ENCODE peak calls at places on chromosomes 4 and X, in ten cellular contexts. P is AG04449; I is CD8-positive, alpha-beta T cell; Z is Peyer's patch; M is epithelial cell of esophagus; J is mesothelial cell of epicardium; C is neural crest cell; H is HCT116; K is progenitor cell of endocrine pancreas; F is fibroblast of lung. D is an unnamed sample.

GRCh38 chr4:90127223-90127705 is at the start of gene CCSER1:
- DNase-seq in P (no peak), I (peak), Z (peak), M (peak), J (peak), C (peak), H (peak), K (peak), F (peak), D (peak)

GRCh38 chrX:106286053-106286650 is 118.0 kb downstream of the PWWP3B start:
- DNase-seq in P (no peak), I (no peak), Z (no peak), M (peak), J (no peak), C (no peak), H (peak), K (no peak), F (no peak), D (peak)

GRCh38 chr4:23957465-23957864 is 67.6 kb upstream of the PPARGC1A start:
- DNase-seq in P (no peak), I (no peak), Z (no peak), M (no peak), J (no peak), C (no peak), H (no peak), K (no peak), F (no peak), D (no peak)

GRCh38 chr4:60822986-60823385 is 377.1 kb upstream of the ADGRL3 start:
- DNase-seq in P (no peak), I (no peak), Z (no peak), M (no peak), J (no peak), C (no peak), H (no peak), K (no peak), F (no peak), D (no peak)

GRCh38 chr4:15420642-15421041 is 7.2 kb upstream of the C1QTNF7 start:
- DNase-seq in P (no peak), I (no peak), Z (no peak), M (peak), J (no peak), C (peak), H (no peak), K (no peak), F (peak), D (peak)

GRCh38 chrX:40544343-40545250 is 36.2 kb upstream of the ATP6AP2 start:
- DNase-seq in P (no peak), I (no peak), Z (no peak), M (peak), J (no peak), C (no peak), H (no peak), K (no peak), F (peak), D (peak)

GRCh38 chrX:34901761-34902160 is 40.8 kb upstream of the FAM47B start:
- DNase-seq in P (no peak), I (no peak), Z (no peak), M (no peak), J (no peak), C (no peak), H (no peak), K (no peak), F (no peak), D (no peak)

GRCh38 chr4:175560628-175561027 is 251.4 kb downstream of the GPM6A start:
- DNase-seq in P (no peak), I (no peak), Z (no peak), M (peak), J (no peak), C (no peak), H (peak), K (no peak), F (peak), D (peak)

GRCh38 chrX:130539721-130540321 is 138.0 kb downstream of the RBMX2 start:
- DNase-seq in P (no peak), I (no peak), Z (no peak), M (peak), J (no peak), C (peak), H (peak), K (peak), F (peak), D (peak)

GRCh38 chr4:149371021-149371420 is 444.6 kb downstream of the IQCM start:
- DNase-seq in P (peak), I (no peak), Z (no peak), M (peak), J (no peak), C (no peak), H (peak), K (no peak), F (peak), D (peak)

GRCh38 chr4:1008840-1009646 is 2.4 kb upstream of the FGFRL1 start:
- DNase-seq in P (no peak), I (no peak), Z (peak), M (peak), J (no peak), C (no peak), H (no peak), K (no peak), F (no peak), D (no peak)

GRCh38 chrX:132209527-132209926 is 9.7 kb downstream of the RAP2C start:
- DNase-seq in P (no peak), I (no peak), Z (no peak), M (peak), J (no peak), C (no peak), H (no peak), K (no peak), F (peak), D (peak)

GRCh38 chr4:73586040-73586439 is 34.2 kb downstream of the RASSF6 start:
- DNase-seq in P (no peak), I (no peak), Z (no peak), M (no peak), J (no peak), C (no peak), H (no peak), K (no peak), F (no peak), D (peak)

GRCh38 chr4:6751611-6752485 is 30.7 kb upstream of the KIAA0232 start:
- DNase-seq in P (no peak), I (no peak), Z (no peak), M (no peak), J (no peak), C (no peak), H (no peak), K (no peak), F (no peak), D (peak)

GRCh38 chr4:126899382-126899801 is 733.4 kb upstream of the INTU start:
- DNase-seq in P (peak), I (no peak), Z (no peak), M (peak), J (no peak), C (no peak), H (peak), K (no peak), F (peak), D (peak)

GRCh38 chr4:37475087-37475486 is 211.1 kb downstream of the RELL1 start:
- DNase-seq in P (no peak), I (no peak), Z (no peak), M (no peak), J (no peak), C (no peak), H (no peak), K (no peak), F (no peak), D (no peak)

GRCh38 chr4:55321707-55322264 is 24.3 kb upstream of the SRD5A3 start:
- DNase-seq in P (no peak), I (no peak), Z (no peak), M (peak), J (peak), C (peak), H (peak), K (peak), F (peak), D (peak)

GRCh38 chrX:11600578-11600977 is 65.1 kb downstream of the ARHGAP6 start:
- DNase-seq in P (no peak), I (no peak), Z (no peak), M (no peak), J (no peak), C (no peak), H (no peak), K (no peak), F (no peak), D (no peak)

GRCh38 chr4:182017038-182017437 is 226.2 kb upstream of the TENM3 start:
- DNase-seq in P (no peak), I (no peak), Z (no peak), M (no peak), J (no peak), C (no peak), H (no peak), K (no peak), F (no peak), D (no peak)

GRCh38 chr4:40333921-40334352 is 1.2 kb upstream of the CHRNA9 start:
- DNase-seq in P (no peak), I (no peak), Z (no peak), M (peak), J (no peak), C (no peak), H (peak), K (no peak), F (peak), D (peak)

GRCh38 chr4:8517946-8518345 is 62.2 kb upstream of the GPR78 start:
- DNase-seq in P (no peak), I (no peak), Z (no peak), M (no peak), J (no peak), C (no peak), H (no peak), K (no peak), F (no peak), D (no peak)

GRCh38 chrX:109843963-109844751 is 111.1 kb upstream of the ACSL4 start:
- DNase-seq in P (no peak), I (no peak), Z (no peak), M (no peak), J (no peak), C (no peak), H (no peak), K (no peak), F (no peak), D (no peak)

GRCh38 chrX:30615229-30615628 is 37.7 kb upstream of the TASL start:
- DNase-seq in P (no peak), I (no peak), Z (no peak), M (peak), J (no peak), C (no peak), H (no peak), K (no peak), F (peak), D (peak)

GRCh38 chrX:2710041-2710471 is 19.0 kb downstream of the CD99 start:
- DNase-seq in P (peak), I (no peak), Z (peak), M (peak), J (no peak), C (no peak), H (peak), K (no peak), F (peak), D (peak)

GRCh38 chrX:77785400-77785745 is 643 bp downstream of the ATRX start:
- DNase-seq in P (no peak), I (no peak), Z (no peak), M (peak), J (no peak), C (peak), H (no peak), K (no peak), F (peak), D (peak)

GRCh38 chr4:99029852-99030251 is 34.3 kb downstream of the METAP1 start:
- DNase-seq in P (no peak), I (no peak), Z (no peak), M (no peak), J (no peak), C (no peak), H (no peak), K (no peak), F (no peak), D (no peak)

GRCh38 chr4:101200561-101200960 is 146.8 kb downstream of the PPP3CA start:
- DNase-seq in P (peak), I (no peak), Z (no peak), M (peak), J (no peak), C (no peak), H (peak), K (no peak), F (peak), D (peak)

GRCh38 chrX:136168929-136169735 is 21.8 kb downstream of the FHL1 start:
- DNase-seq in P (peak), I (no peak), Z (no peak), M (peak), J (no peak), C (peak), H (no peak), K (no peak), F (peak), D (peak)

GRCh38 chrX:153609917-153610833 is 11.2 kb upstream of the CCNQ start:
- DNase-seq in P (no peak), I (peak), Z (peak), M (peak), J (peak), C (peak), H (peak), K (peak), F (peak), D (peak)

GRCh38 chr4:23720556-23720955 is 169.3 kb downstream of the PPARGC1A start:
- DNase-seq in P (no peak), I (no peak), Z (no peak), M (no peak), J (no peak), C (no peak), H (no peak), K (no peak), F (no peak), D (no peak)

GRCh38 chr4:11428161-11428700 is 463 bp downstream of the HS3ST1 start:
- DNase-seq in P (no peak), I (no peak), Z (no peak), M (peak), J (no peak), C (no peak), H (no peak), K (no peak), F (peak), D (peak)

GRCh38 chrX:106802063-106802387 is 448 bp upstream of the TBC1D8B start:
- DNase-seq in P (no peak), I (no peak), Z (no peak), M (peak), J (no peak), C (no peak), H (no peak), K (no peak), F (no peak), D (no peak)

GRCh38 chrX:44017726-44018125 is 44.5 kb upstream of the NDP start:
- DNase-seq in P (no peak), I (no peak), Z (no peak), M (no peak), J (no peak), C (no peak), H (no peak), K (no peak), F (no peak), D (no peak)

GRCh38 chrX:53094584-53094908 is 604 bp downstream of the KANTR start:
- DNase-seq in P (no peak), I (no peak), Z (no peak), M (no peak), J (no peak), C (no peak), H (no peak), K (no peak), F (no peak), D (no peak)
- TF ChIP-seq CTCF in P (no peak), I (no peak), Z (no peak), M (no peak), J (no peak), C (no peak), H (no peak), K (no peak), F (no peak), D (no peak)

DNA sequence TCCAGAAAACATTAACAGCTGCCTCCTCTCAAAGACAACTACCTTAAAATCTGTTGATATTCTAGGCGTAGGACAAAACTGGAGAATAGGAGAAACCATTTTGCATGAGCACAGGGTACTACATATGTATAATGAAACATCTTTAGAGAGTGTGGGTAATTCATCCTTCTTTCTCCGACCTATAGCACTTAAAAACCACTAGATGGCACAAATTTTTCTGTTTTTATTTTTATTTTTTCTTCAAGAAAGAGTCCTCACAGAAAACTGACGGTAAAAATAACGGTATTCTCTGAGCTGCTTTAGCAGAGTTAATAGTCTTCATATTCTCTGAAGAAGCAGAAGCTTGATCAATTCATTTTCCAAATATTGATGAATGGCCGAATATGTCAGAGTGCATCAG is 14.6 kb downstream of the SMIM31 start:
- DNase-seq in P (no peak), I (no peak), Z (no peak), M (peak), J (no peak), C (no peak), H (peak), K (no peak), F (peak), D (no peak)
- TF ChIP-seq CTCF in P (peak), I (no peak), Z (no peak), M (no peak), J (peak), C (peak), H (peak), K (peak), F (peak), D (peak)

DNA sequence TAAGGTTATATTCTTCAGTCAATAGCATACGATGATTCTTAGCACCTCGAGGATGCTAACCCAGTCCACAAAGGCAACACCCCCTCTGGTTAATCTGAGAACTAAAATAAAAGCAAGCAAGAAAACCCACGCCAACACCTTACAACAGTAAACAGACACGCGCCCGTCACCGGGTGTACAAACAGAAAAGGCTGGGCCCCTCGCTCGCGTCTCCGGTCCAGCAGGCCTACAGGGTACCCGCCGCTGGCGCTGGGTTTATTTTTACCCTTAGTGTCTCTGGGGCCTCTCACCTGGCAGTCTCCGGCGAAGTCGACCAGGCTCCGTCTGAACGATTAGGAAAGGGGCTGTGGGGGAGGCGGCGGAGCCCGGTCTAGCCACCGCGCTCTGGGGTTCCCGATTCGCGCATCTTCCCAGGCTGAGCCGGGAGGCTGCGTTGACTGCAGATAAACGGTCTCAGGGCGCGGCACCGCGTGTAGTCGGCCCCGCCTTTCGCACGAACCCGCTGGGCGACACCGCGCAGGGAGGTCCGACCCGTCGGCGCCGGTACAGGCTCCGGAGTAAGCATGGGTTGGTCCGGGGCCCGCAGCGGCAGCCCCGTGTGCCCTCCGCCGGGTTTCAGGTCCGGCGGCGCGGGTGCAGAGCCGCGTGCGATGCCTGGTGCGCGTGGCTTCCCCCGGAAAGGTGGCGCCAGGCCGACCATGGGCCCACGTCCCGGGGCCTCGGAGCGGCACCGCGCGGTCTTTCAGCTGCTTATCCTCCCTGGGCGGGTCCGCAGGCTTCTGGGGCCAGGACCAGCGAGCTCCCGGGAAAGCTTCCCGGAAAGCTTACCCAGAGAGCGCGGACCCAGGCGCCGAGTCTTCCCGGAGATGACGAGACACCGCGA is at the start of gene SLC9B2:
- DNase-seq in P (no peak), I (peak), Z (peak), M (peak), J (peak), C (peak), H (peak), K (peak), F (peak), D (peak)
- TF ChIP-seq CTCF in P (no peak), I (no peak), Z (peak), M (no peak), J (no peak), C (peak), H (no peak), K (no peak), F (no peak), D (no peak)

GRCh38 chr4:184506527-184507121 is 32.3 kb upstream of the IRF2 start:
- DNase-seq in P (no peak), I (no peak), Z (no peak), M (no peak), J (no peak), C (no peak), H (no peak), K (no peak), F (no peak), D (no peak)
- TF ChIP-seq CTCF in P (peak), I (peak), Z (peak), M (peak), J (peak), C (peak), H (no peak), K (peak), F (peak), D (peak)

GRCh38 chr4:69154021-69154420 is 57.7 kb downstream of the UGT2B7 start:
- DNase-seq in P (no peak), I (no peak), Z (no peak), M (no peak), J (no peak), C (no peak), H (no peak), K (no peak), F (no peak), D (no peak)

DNA sequence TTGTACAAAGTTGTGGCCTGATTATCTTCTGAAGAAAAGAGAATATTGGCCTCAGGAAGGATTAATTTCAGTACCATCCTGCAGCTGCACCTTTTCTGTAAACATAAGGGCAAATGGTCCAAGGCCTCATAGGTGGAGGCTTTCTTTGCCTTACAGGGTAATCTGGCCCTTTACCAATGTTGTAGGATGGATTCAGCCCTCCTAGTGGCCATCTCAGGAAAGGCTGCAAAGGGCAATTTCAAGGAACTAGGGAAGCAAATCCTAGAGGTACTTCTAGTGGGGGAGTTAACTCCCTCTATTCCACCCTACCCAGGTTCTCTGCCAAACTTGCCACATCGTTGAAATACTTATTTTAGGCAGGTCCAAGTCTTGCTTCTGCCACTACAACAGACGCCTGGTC is 57.6 kb downstream of the UGT2B11 start:
- DNase-seq in P (no peak), I (no peak), Z (no peak), M (peak), J (no peak), C (no peak), H (peak), K (no peak), F (no peak), D (peak)
- TF ChIP-seq CTCF in P (peak), I (no peak), Z (no peak), M (peak), J (no peak), C (peak), H (no peak), K (peak), F (no peak), D (peak)

GRCh38 chrX:727738-728621 is 97.4 kb downstream of the SHOX start:
- DNase-seq in P (no peak), I (no peak), Z (no peak), M (no peak), J (no peak), C (peak), H (peak), K (no peak), F (no peak), D (no peak)
- TF ChIP-seq CTCF in P (no peak), I (no peak), Z (no peak), M (no peak), J (no peak), C (peak), H (peak), K (peak), F (no peak), D (no peak)

D was measured in bronchial epithelial cell.